ENCODE peak calls at places on chromosomes 11 and 22, in four cellular contexts. One of them, this sample, is unnamed.

GRCh38 chr11:31412946-31413345 is 43.3 kb downstream of the DNAJC24 start:
- DNase-seq in stimulated activated CD4-positive, alpha-beta T cell treated with anti-CD3 and anti-CD28 coated beads, TNF-alpha, amount 100 ng/mL, for 1 hour: no peak
- DNase-seq in NCI-H460: no peak
- DNase-seq in EL: peak
- DNase-seq in this sample: no peak

GRCh38 chr11:112509300-112509699 is 248.6 kb upstream of the PLET1 start:
- DNase-seq in EL: no peak
- DNase-seq in stimulated activated CD4-positive, alpha-beta T cell treated with anti-CD3 and anti-CD28 coated beads, TNF-alpha, amount 100 ng/mL, for 1 hour: no peak
- DNase-seq in NCI-H460: no peak
- DNase-seq in this sample: peak

GRCh38 chr11:32511926-32512325 is 71.7 kb upstream of the EIF3M start:
- DNase-seq in stimulated activated CD4-positive, alpha-beta T cell treated with anti-CD3 and anti-CD28 coated beads, TNF-alpha, amount 100 ng/mL, for 1 hour: no peak
- DNase-seq in EL: no peak
- DNase-seq in NCI-H460: no peak
- DNase-seq in this sample: no peak

GRCh38 chr22:42697542-42698013 is 23.1 kb downstream of the A4GALT start:
- DNase-seq in stimulated activated CD4-positive, alpha-beta T cell treated with anti-CD3 and anti-CD28 coated beads, TNF-alpha, amount 100 ng/mL, for 1 hour: no peak
- DNase-seq in NCI-H460: peak
- DNase-seq in EL: peak
- DNase-seq in this sample: peak

GRCh38 chr11:70527046-70527395 is 128.7 kb downstream of the CTTN start:
- DNase-seq in stimulated activated CD4-positive, alpha-beta T cell treated with anti-CD3 and anti-CD28 coated beads, TNF-alpha, amount 100 ng/mL, for 1 hour: no peak
- DNase-seq in EL: no peak
- DNase-seq in NCI-H460: no peak
- DNase-seq in this sample: no peak

GRCh38 chr22:40238425-40239344 is 61.0 kb downstream of the TNRC6B start:
- DNase-seq in stimulated activated CD4-positive, alpha-beta T cell treated with anti-CD3 and anti-CD28 coated beads, TNF-alpha, amount 100 ng/mL, for 1 hour: no peak
- DNase-seq in NCI-H460: peak
- DNase-seq in EL: peak
- DNase-seq in this sample: peak

GRCh38 chr22:45777852-45778172 is 106.2 kb downstream of the ATXN10 start:
- DNase-seq in NCI-H460: no peak
- DNase-seq in stimulated activated CD4-positive, alpha-beta T cell treated with anti-CD3 and anti-CD28 coated beads, TNF-alpha, amount 100 ng/mL, for 1 hour: no peak
- DNase-seq in EL: peak
- DNase-seq in this sample: no peak

GRCh38 chr22:35212996-35213395 is 44.3 kb upstream of the HMGXB4 start:
- DNase-seq in EL: no peak
- DNase-seq in NCI-H460: no peak
- DNase-seq in stimulated activated CD4-positive, alpha-beta T cell treated with anti-CD3 and anti-CD28 coated beads, TNF-alpha, amount 100 ng/mL, for 1 hour: no peak
- DNase-seq in this sample: no peak

GRCh38 chr11:134560566-134561347 is 148.7 kb upstream of the B3GAT1 start:
- DNase-seq in stimulated activated CD4-positive, alpha-beta T cell treated with anti-CD3 and anti-CD28 coated beads, TNF-alpha, amount 100 ng/mL, for 1 hour: no peak
- DNase-seq in EL: no peak
- DNase-seq in NCI-H460: no peak
- DNase-seq in this sample: no peak

GRCh38 chr11:122741613-122742012 is 86.1 kb downstream of the UBASH3B start:
- DNase-seq in stimulated activated CD4-positive, alpha-beta T cell treated with anti-CD3 and anti-CD28 coated beads, TNF-alpha, amount 100 ng/mL, for 1 hour: no peak
- DNase-seq in NCI-H460: no peak
- DNase-seq in EL: peak
- DNase-seq in this sample: no peak

GRCh38 chr11:16767957-16768356 is 29.5 kb downstream of the C11orf58 start:
- DNase-seq in EL: no peak
- DNase-seq in NCI-H460: no peak
- DNase-seq in stimulated activated CD4-positive, alpha-beta T cell treated with anti-CD3 and anti-CD28 coated beads, TNF-alpha, amount 100 ng/mL, for 1 hour: no peak
- DNase-seq in this sample: no peak

GRCh38 chr11:134207538-134208239 is 16.1 kb downstream of the NCAPD3 start:
- DNase-seq in NCI-H460: peak
- DNase-seq in EL: peak
- DNase-seq in stimulated activated CD4-positive, alpha-beta T cell treated with anti-CD3 and anti-CD28 coated beads, TNF-alpha, amount 100 ng/mL, for 1 hour: peak
- DNase-seq in this sample: peak

GRCh38 chr11:94127632-94128031 is 1.0 kb upstream of the PANX1 start:
- DNase-seq in EL: no peak
- DNase-seq in NCI-H460: no peak
- DNase-seq in stimulated activated CD4-positive, alpha-beta T cell treated with anti-CD3 and anti-CD28 coated beads, TNF-alpha, amount 100 ng/mL, for 1 hour: no peak
- DNase-seq in this sample: no peak

GRCh38 chr11:12968101-12968500 is 41.0 kb upstream of the RASSF10 start:
- DNase-seq in EL: peak
- DNase-seq in NCI-H460: no peak
- DNase-seq in stimulated activated CD4-positive, alpha-beta T cell treated with anti-CD3 and anti-CD28 coated beads, TNF-alpha, amount 100 ng/mL, for 1 hour: no peak
- DNase-seq in this sample: no peak

GRCh38 chr22:44185237-44186120 is 4.8 kb downstream of the PARVG start:
- DNase-seq in EL: no peak
- DNase-seq in stimulated activated CD4-positive, alpha-beta T cell treated with anti-CD3 and anti-CD28 coated beads, TNF-alpha, amount 100 ng/mL, for 1 hour: no peak
- DNase-seq in NCI-H460: no peak
- DNase-seq in this sample: no peak

GRCh38 chr22:36022162-36022561 is 6.5 kb downstream of the RBFOX2 start:
- DNase-seq in NCI-H460: no peak
- DNase-seq in EL: peak
- DNase-seq in stimulated activated CD4-positive, alpha-beta T cell treated with anti-CD3 and anti-CD28 coated beads, TNF-alpha, amount 100 ng/mL, for 1 hour: no peak
- DNase-seq in this sample: no peak

GRCh38 chr11:33830903-33831648 is 56.8 kb upstream of the FBXO3 start:
- DNase-seq in NCI-H460: no peak
- DNase-seq in EL: no peak
- DNase-seq in stimulated activated CD4-positive, alpha-beta T cell treated with anti-CD3 and anti-CD28 coated beads, TNF-alpha, amount 100 ng/mL, for 1 hour: no peak
- DNase-seq in this sample: no peak

GRCh38 chr11:124738713-124739478 is 846 bp upstream of the NRGN start:
- DNase-seq in NCI-H460: no peak
- DNase-seq in EL: no peak
- DNase-seq in stimulated activated CD4-positive, alpha-beta T cell treated with anti-CD3 and anti-CD28 coated beads, TNF-alpha, amount 100 ng/mL, for 1 hour: no peak
- DNase-seq in this sample: no peak

GRCh38 chr11:128324531-128325141 is 262.7 kb downstream of the ETS1 start:
- DNase-seq in EL: no peak
- DNase-seq in NCI-H460: no peak
- DNase-seq in stimulated activated CD4-positive, alpha-beta T cell treated with anti-CD3 and anti-CD28 coated beads, TNF-alpha, amount 100 ng/mL, for 1 hour: peak
- DNase-seq in this sample: no peak

GRCh38 chr11:63979426-63979825 is 5.0 kb downstream of the COX8A start:
- DNase-seq in NCI-H460: no peak
- DNase-seq in EL: no peak
- DNase-seq in stimulated activated CD4-positive, alpha-beta T cell treated with anti-CD3 and anti-CD28 coated beads, TNF-alpha, amount 100 ng/mL, for 1 hour: no peak
- DNase-seq in this sample: no peak

GRCh38 chr22:41816241-41816640 is 15.8 kb downstream of the CCDC134 start:
- DNase-seq in NCI-H460: no peak
- DNase-seq in EL: no peak
- DNase-seq in stimulated activated CD4-positive, alpha-beta T cell treated with anti-CD3 and anti-CD28 coated beads, TNF-alpha, amount 100 ng/mL, for 1 hour: no peak
- DNase-seq in this sample: no peak

GRCh38 chr11:126072821-126073594 is 10.3 kb upstream of the CDON start:
- DNase-seq in NCI-H460: no peak
- DNase-seq in EL: no peak
- DNase-seq in stimulated activated CD4-positive, alpha-beta T cell treated with anti-CD3 and anti-CD28 coated beads, TNF-alpha, amount 100 ng/mL, for 1 hour: no peak
- DNase-seq in this sample: no peak

GRCh38 chr11:117929568-117930207 is 486 bp upstream of the TMPRSS13 start:
- DNase-seq in EL: no peak
- DNase-seq in stimulated activated CD4-positive, alpha-beta T cell treated with anti-CD3 and anti-CD28 coated beads, TNF-alpha, amount 100 ng/mL, for 1 hour: no peak
- DNase-seq in NCI-H460: no peak
- DNase-seq in this sample: no peak

This sample was measured in MG63.